ENCODE peak calls at places on chromosomes 16 and 17, in seven cellular contexts. S is NT2/D1; K is A549; T is CD4-positive, alpha-beta T cell; G is AG04450; W is BE2C; F is ovary. I is an unnamed sample.
A peak's percentile ranks its signal among the peaks of the same experiment; 100 is the strongest.

GRCh38 chr17:44360826-44361225 is 2.8 kb downstream of the FAM171A2 start:
- DNase-seq in S (no peak), K (no peak), T (no peak), G (peak; percentile 32), W (no peak), F (peak; percentile 86), I (peak; percentile 63)

GRCh38 chr17:69269174-69269998 is 40.8 kb upstream of the ABCA10 start:
- DNase-seq in S (no peak), K (no peak), T (no peak), G (no peak), W (no peak), F (no peak), I (peak; percentile 78)

GRCh38 chr16:88569614-88569984 is 604 bp upstream of the ZC3H18 start:
- DNase-seq in S (no peak), K (no peak), T (no peak), G (no peak), W (no peak), F (no peak), I (no peak)

GRCh38 chr16:72811188-72811720 is 236.7 kb downstream of the ZFHX3 start:
- DNase-seq in S (no peak), K (no peak), T (no peak), G (no peak), W (no peak), F (no peak), I (peak; percentile 42)

GRCh38 chr17:77609553-77610517 is 348.7 kb upstream of the TNRC6C start:
- DNase-seq in S (no peak), K (no peak), T (peak; percentile 62), G (no peak), W (no peak), F (no peak), I (no peak)

GRCh38 chr16:67801889-67802288 is 4.5 kb downstream of the RANBP10 start:
- DNase-seq in S (no peak), K (no peak), T (no peak), G (no peak), W (no peak), F (no peak), I (no peak)

GRCh38 chr16:19698480-19699465 is 19.3 kb downstream of the KNOP1 start:
- DNase-seq in S (no peak), K (no peak), T (no peak), G (no peak), W (no peak), F (no peak), I (no peak)

GRCh38 chr16:68235882-68236803 is at the start of gene ESRP2:
- DNase-seq in S (no peak), K (no peak), T (peak; percentile 51), G (no peak), W (no peak), F (peak; percentile 49), I (no peak)

GRCh38 chr17:7475764-7476422 is 3.5 kb downstream of the ZBTB4 start:
- DNase-seq in S (no peak), K (no peak), T (no peak), G (no peak), W (no peak), F (peak; percentile 50), I (no peak)

GRCh38 chr17:56297142-56297541 is 143.9 kb downstream of the ANKFN1 start:
- DNase-seq in S (no peak), K (no peak), T (no peak), G (peak; percentile 15), W (no peak), F (no peak), I (no peak)

GRCh38 chr16:84597518-84598390 is 20.1 kb downstream of the COTL1 start:
- DNase-seq in S (no peak), K (no peak), T (no peak), G (no peak), W (no peak), F (no peak), I (no peak)

GRCh38 chr16:85176541-85177447 is 64.5 kb upstream of the CIBAR2 start:
- DNase-seq in S (no peak), K (no peak), T (no peak), G (no peak), W (peak; percentile 61), F (peak; percentile 57), I (no peak)

GRCh38 chr16:87416826-87417471 is 24.8 kb downstream of the MAP1LC3B start:
- DNase-seq in S (no peak), K (peak; percentile 15), T (no peak), G (no peak), W (peak; percentile 28), F (peak; percentile 53), I (no peak)

GRCh38 chr17:4764612-4765011 is 7.1 kb upstream of the TM4SF5 start:
- DNase-seq in S (no peak), K (no peak), T (no peak), G (no peak), W (no peak), F (no peak), I (no peak)

GRCh38 chr17:5540321-5540720 is 44.0 kb downstream of the NLRP1 start:
- DNase-seq in S (no peak), K (no peak), T (no peak), G (no peak), W (no peak), F (no peak), I (no peak)

GRCh38 chr17:49469831-49470568 is 25.1 kb upstream of the NGFR start:
- DNase-seq in S (no peak), K (no peak), T (no peak), G (no peak), W (peak; percentile 25), F (peak; percentile 27), I (no peak)

GRCh38 chr17:7435676-7436555 is 681 bp downstream of the TMEM102 start:
- DNase-seq in S (no peak), K (peak; percentile 59), T (peak; percentile 67), G (no peak), W (no peak), F (no peak), I (peak; percentile 20)

GRCh38 chr17:77742579-77742978 is 215.9 kb upstream of the TNRC6C start:
- DNase-seq in S (peak; percentile 63), K (no peak), T (no peak), G (no peak), W (no peak), F (no peak), I (no peak)

GRCh38 chr16:3401719-3402397 is 843 bp downstream of the ZNF174 start:
- DNase-seq in S (no peak), K (peak; percentile 29), T (no peak), G (no peak), W (peak; percentile 25), F (no peak), I (peak; percentile 37)
- H3K9me3 ChIP-seq in S (peaks cover 43% of the 10 kb centered on the region), K (peaks cover 67% of the 10 kb centered on the region), T (peaks cover 29% of the 10 kb centered on the region), G (peaks cover 52% of the 10 kb centered on the region), W (no peaks in the 10 kb centered on the region), F (peaks cover 27% of the 10 kb centered on the region), I (no peaks in the 10 kb centered on the region)

DNA sequence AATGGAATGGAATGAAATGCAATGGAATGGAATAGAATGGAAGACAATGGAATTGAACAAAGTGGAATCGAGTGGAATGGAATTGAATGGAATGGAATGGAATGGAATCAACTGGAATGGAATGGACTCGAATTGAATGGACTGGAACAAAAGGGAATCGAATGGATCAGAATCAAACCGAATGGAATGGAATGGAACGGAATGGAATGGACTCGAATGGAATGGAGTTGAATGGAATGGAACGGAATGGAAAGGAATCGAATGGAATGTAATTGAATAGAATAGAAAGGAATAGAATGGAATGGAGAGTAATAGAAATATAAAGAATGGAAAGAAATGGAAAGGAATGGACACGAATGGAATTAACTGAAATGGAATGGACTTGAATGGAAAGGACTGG is 475.2 kb upstream of the WSB1 start:
- DNase-seq in S (no peak), K (no peak), T (no peak), G (peak; percentile 11), W (no peak), F (no peak), I (peak; percentile 6)
- H3K9me3 ChIP-seq in S (peaks cover 82% of the 10 kb centered on the region), K (peaks cover 64% of the 10 kb centered on the region), T (peaks cover 66% of the 10 kb centered on the region), G (peaks cover 87% of the 10 kb centered on the region), W (no peaks in the 10 kb centered on the region), F (peaks cover 4% of the 10 kb centered on the region), I (peaks cover 8% of the 10 kb centered on the region)

DNA sequence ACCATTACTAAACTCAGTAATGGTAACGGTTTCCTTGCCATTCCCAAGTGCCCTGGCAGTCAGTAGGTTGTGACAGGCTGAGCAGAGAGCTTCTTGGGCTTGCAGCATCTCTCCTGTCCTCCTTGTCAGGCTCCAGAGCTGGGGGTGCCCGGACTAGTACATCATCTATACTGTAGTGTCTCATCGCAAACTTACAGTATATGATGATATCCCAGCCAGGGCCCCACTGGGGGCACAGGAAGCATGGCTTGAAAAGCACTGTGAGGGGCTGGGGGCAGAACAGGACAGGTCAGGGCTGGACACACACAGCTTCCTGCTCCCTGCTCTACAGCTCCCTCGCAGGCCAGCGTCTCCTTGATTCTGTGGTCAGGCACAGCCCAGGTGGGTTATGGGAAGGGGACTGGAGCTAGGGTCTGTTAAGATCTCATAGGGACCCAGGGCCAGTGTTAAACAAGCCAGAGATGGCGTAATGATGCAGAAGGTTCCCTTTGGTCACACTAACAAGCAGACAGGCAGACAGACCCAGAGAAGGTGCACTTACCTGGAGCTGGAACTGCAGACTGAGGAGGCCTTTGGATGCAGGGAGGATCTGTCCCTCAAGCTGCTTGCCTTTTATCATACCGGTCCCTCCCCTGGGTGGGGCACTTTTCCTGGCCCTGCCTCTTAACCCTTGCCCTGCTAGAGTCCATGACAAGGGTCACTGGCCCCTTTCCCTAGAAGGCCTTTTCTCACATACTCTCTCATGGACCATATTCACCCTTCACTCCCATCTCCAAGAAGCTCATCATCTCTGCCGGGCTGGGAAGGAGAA is 6.8 kb downstream of the ERAL1 start:
- DNase-seq in S (no peak), K (no peak), T (no peak), G (no peak), W (no peak), F (no peak), I (no peak)
- H3K9me3 ChIP-seq in S (no peaks in the 10 kb centered on the region), K (no peaks in the 10 kb centered on the region), T (no peaks in the 10 kb centered on the region), G (no peaks in the 10 kb centered on the region), W (no peaks in the 10 kb centered on the region), F (no peaks in the 10 kb centered on the region), I (no peaks in the 10 kb centered on the region)

GRCh38 chr16:35637683-35638082 is 2178.3 kb downstream of the TP53TG3F start:
- DNase-seq in S (no peak), K (no peak), T (no peak), G (no peak), W (no peak), F (no peak), I (no peak)
- H3K9me3 ChIP-seq in S (no peaks in the 10 kb centered on the region), K (no peaks in the 10 kb centered on the region), T (peaks cover 18% of the 10 kb centered on the region), G (peaks cover 55% of the 10 kb centered on the region), W (no peaks in the 10 kb centered on the region), F (no peaks in the 10 kb centered on the region), I (peaks cover 2% of the 10 kb centered on the region)

GRCh38 chr17:60560860-60561257 is 34.8 kb upstream of the APPBP2 start:
- DNase-seq in S (no peak), K (no peak), T (no peak), G (no peak), W (no peak), F (no peak), I (no peak)
- H3K9me3 ChIP-seq in S (peaks cover 17% of the 10 kb centered on the region), K (peaks cover 12% of the 10 kb centered on the region), T (peaks cover 15% of the 10 kb centered on the region), G (peaks cover 5% of the 10 kb centered on the region), W (no peaks in the 10 kb centered on the region), F (no peaks in the 10 kb centered on the region), I (no peaks in the 10 kb centered on the region)

GRCh38 chr16:35552763-35553162 is 2093.4 kb downstream of the TP53TG3F start:
- DNase-seq in S (no peak), K (no peak), T (no peak), G (no peak), W (no peak), F (no peak), I (no peak)
- H3K9me3 ChIP-seq in S (no peaks in the 10 kb centered on the region), K (peaks cover 2% of the 10 kb centered on the region), T (no peaks in the 10 kb centered on the region), G (peaks cover 10% of the 10 kb centered on the region), W (no peaks in the 10 kb centered on the region), F (no peaks in the 10 kb centered on the region), I (no peaks in the 10 kb centered on the region)

I was measured in cardiac muscle cell.